ENCODE peak calls at places on chromosomes 13 and 19, in five cellular contexts. J, B, R, Q and E are unnamed samples.

GRCh38 chr13:112105244-112105681 is 38.3 kb downstream of the SOX1 start:
- DNase-seq in R (no peak), J (no peak), B (no peak), Q (no peak), E (no peak)

GRCh38 chr13:33262069-33262487 is 23.5 kb downstream of the STARD13 start:
- DNase-seq in R (no peak), J (peak), Q (no peak), B (peak), E (no peak)

GRCh38 chr19:16268676-16269319 is 55.8 kb upstream of the KLF2 start:
- DNase-seq in B (no peak), J (no peak), Q (no peak), R (no peak), E (no peak)

GRCh38 chr19:43618921-43619261 is 538 bp downstream of the ZNF428 start:
- DNase-seq in J (peak), R (no peak), B (no peak), Q (peak), E (no peak)

GRCh38 chr19:35908977-35909683 is 1.0 kb upstream of the TYROBP start:
- DNase-seq in Q (peak), R (peak), J (peak), B (no peak), E (no peak)

GRCh38 chr19:10577951-10578350 is 9.2 kb downstream of the AP1M2 start:
- DNase-seq in J (no peak), R (no peak), Q (no peak), B (no peak), E (no peak)

GRCh38 chr13:58048670-58049069 is 417.1 kb downstream of the PCDH17 start:
- DNase-seq in R (no peak), Q (no peak), B (peak), J (no peak), E (peak)

GRCh38 chr19:271856-272255 is 19.3 kb downstream of the PLPP2 start:
- DNase-seq in Q (no peak), R (no peak), B (no peak), J (no peak), E (no peak)

GRCh38 chr19:18803550-18804138 is 12.5 kb upstream of the COMP start:
- DNase-seq in J (no peak), R (no peak), B (no peak), Q (no peak), E (no peak)

GRCh38 chr19:18460900-18461299 is 23.0 kb upstream of the ISYNA1 start:
- DNase-seq in R (no peak), J (no peak), Q (no peak), B (no peak), E (no peak)

GRCh38 chr13:101996906-101997408 is 404.9 kb downstream of the FGF14 start:
- DNase-seq in R (no peak), Q (no peak), J (no peak), B (no peak), E (no peak)

GRCh38 chr19:54209058-54209747 is 8.5 kb downstream of the RPS9 start:
- DNase-seq in Q (no peak), J (peak), B (no peak), R (peak), E (no peak)
- H3K4me3 ChIP-seq in Q (no peak), J (no peak), B (no peak), R (peak), E (no peak)

GRCh38 chr13:30115257-30115600 is 192.1 kb downstream of the KATNAL1 start:
- DNase-seq in B (no peak), J (no peak), Q (no peak), R (no peak), E (no peak)
- TF ChIP-seq CTCF in B (no peak), J (no peak), Q (no peak), R (no peak), E (no peak)

DNA sequence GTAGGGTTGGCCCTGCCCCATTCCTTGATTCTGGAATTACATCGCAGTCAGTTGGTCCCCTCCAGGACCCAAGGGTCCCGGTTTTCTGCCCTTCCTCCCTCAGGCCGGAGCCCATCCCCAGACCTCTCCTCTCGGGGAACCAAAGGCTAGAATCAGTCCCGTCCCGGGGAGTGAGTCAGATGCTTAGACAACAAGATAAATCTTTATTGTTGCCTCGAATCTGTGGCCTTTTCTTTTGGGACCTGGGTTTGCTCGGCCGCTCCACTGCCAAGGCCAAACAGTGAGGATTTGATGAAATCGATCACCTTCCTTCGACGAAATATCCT is 258 bp upstream of the RASIP1 start:
- DNase-seq in J (no peak), R (no peak), Q (no peak), B (no peak), E (no peak)
- H3K4me3 ChIP-seq in J (no peak), R (peak), Q (no peak), B (no peak), E (no peak)

GRCh38 chr13:81636120-81636519 is 1295.2 kb upstream of the SPRY2 start:
- DNase-seq in Q (no peak), R (no peak), J (no peak), B (no peak), E (no peak)

GRCh38 chr13:81639984-81640582 is 1299.2 kb upstream of the SPRY2 start:
- DNase-seq in R (no peak), J (no peak), Q (no peak), B (peak), E (no peak)
- TF ChIP-seq CTCF in R (peak), J (peak), Q (peak), B (peak), E (peak)

GRCh38 chr19:34666958-34667265 is 10.0 kb downstream of the SCGB2B2 start:
- DNase-seq in B (no peak), R (no peak), J (no peak), Q (no peak), E (no peak)
- H3K4me3 ChIP-seq in B (no peak), R (no peak), J (no peak), Q (no peak), E (no peak)

DNA sequence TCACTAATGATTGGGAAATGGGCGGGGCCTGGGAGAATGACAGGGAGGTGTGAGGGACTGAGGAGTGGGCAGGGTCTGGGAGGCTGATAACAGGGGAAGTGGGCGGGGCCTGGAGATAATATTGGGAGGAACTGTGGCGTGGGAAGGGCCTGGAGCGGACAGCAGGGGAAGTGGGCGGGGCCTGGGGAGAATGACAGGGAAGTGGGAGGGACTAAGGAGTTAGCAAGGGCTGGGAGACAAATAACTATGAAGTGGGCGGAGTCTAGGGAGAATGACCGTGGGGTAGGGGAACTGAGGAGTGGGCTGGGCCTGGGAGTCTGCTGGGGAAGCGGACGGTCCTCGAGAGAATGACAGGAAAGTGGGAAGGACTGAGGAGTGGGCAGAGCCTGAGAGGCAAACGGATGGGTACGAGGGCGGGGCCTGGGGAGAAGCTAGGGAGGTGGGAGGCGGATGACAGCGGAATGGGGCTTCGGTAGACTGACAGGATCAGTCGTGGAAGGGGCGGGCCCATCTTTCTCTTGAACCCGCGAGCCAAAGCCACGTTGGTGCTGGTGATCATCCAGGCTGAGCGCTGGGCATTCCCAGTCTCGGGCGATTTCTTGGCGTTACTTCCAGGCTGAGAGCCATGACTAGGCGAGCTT is 14.0 kb upstream of the TUBB4A start:
- DNase-seq in B (peak), Q (peak), R (peak), J (peak), E (peak)
- TF ChIP-seq CTCF in B (no peak), Q (no peak), R (no peak), J (no peak), E (no peak)

GRCh38 chr19:42323852-42324654 is 1.4 kb upstream of the MEGF8 start:
- DNase-seq in B (no peak), R (no peak), J (peak), Q (no peak), E (no peak)
- H3K4me3 ChIP-seq in B (no peak), R (peak), J (peak), Q (no peak), E (no peak)

GRCh38 chr13:37640499-37640898 is 41.9 kb upstream of the POSTN start:
- DNase-seq in J (peak), B (peak), Q (no peak), R (peak), E (peak)
- TF ChIP-seq CTCF in J (no peak), B (peak), Q (no peak), R (peak), E (peak)